ENCODE peak calls at places on chromosomes 5 and 9, in seven cellular contexts. M, L, B, N, E, H and Z are unnamed samples.

GRCh38 chr5:39599721-39600431 is 175.1 kb upstream of the DAB2 start:
- DNase-seq in M (no peak), L (no peak), B (no peak), N (no peak), E (no peak), H (no peak), Z (no peak)

GRCh38 chr9:89457376-89457855 is 40.5 kb downstream of the SEMA4D start:
- DNase-seq in M (no peak), L (no peak), B (no peak), N (no peak), E (no peak), H (no peak), Z (no peak)

GRCh38 chr5:79582186-79582585 is 30.1 kb upstream of the TENT2 start:
- DNase-seq in M (no peak), L (no peak), B (no peak), N (no peak), E (no peak), H (no peak), Z (no peak)

GRCh38 chr9:129617167-129617566 is 3.7 kb downstream of the C9orf50 start:
- DNase-seq in M (no peak), L (no peak), B (no peak), N (no peak), E (no peak), H (no peak), Z (no peak)

GRCh38 chr5:14443665-14444064 is 137.9 kb upstream of the OTULINL start:
- DNase-seq in M (peak; percentile 28), L (no peak), B (no peak), N (no peak), E (no peak), H (no peak), Z (no peak)

GRCh38 chr5:9196403-9197224 is 349.3 kb downstream of the SEMA5A start:
- DNase-seq in M (no peak), L (no peak), B (no peak), N (no peak), E (no peak), H (no peak), Z (no peak)

GRCh38 chr5:158819840-158820620 is 279.7 kb downstream of the EBF1 start:
- DNase-seq in M (no peak), L (no peak), B (no peak), N (no peak), E (no peak), H (no peak), Z (no peak)

GRCh38 chr9:124042168-124042775 is 30.7 kb downstream of the LHX2 start:
- DNase-seq in M (no peak), L (no peak), B (no peak), N (no peak), E (peak; percentile 63), H (no peak), Z (no peak)

GRCh38 chr9:68690088-68690487 is 15.0 kb upstream of the PIP5K1B start:
- DNase-seq in M (no peak), L (peak; percentile 38), B (no peak), N (no peak), E (no peak), H (peak; percentile 80), Z (no peak)

GRCh38 chr5:176447982-176448608 is at the start of gene FAF2:
- DNase-seq in M (peak; percentile 96), L (peak; percentile 99), B (peak; percentile 99), N (peak; percentile 88), E (peak; percentile 98), H (peak; percentile 95), Z (peak; percentile 96)

GRCh38 chr9:111598730-111599091 is 736 bp downstream of the PTGR1 start:
- DNase-seq in M (peak; percentile 50), L (peak; percentile 60), B (peak; percentile 28), N (peak; percentile 56), E (peak; percentile 75), H (peak; percentile 23), Z (no peak)

GRCh38 chr5:96562614-96563013 is 99.6 kb upstream of the CAST start:
- DNase-seq in M (no peak), L (no peak), B (no peak), N (no peak), E (no peak), H (no peak), Z (no peak)
- TF ChIP-seq POLR2A in M (no peak), L (no peak), B (no peak), N (no peak), E (no peak), H (no peak), Z (no peak)

GRCh38 chr5:119290607-119291006 is 65.2 kb upstream of the TNFAIP8 start:
- DNase-seq in M (no peak), L (no peak), B (no peak), N (no peak), E (no peak), H (no peak), Z (no peak)

GRCh38 chr5:119290161-119290569 is 65.7 kb upstream of the TNFAIP8 start:
- DNase-seq in M (no peak), L (no peak), B (no peak), N (no peak), E (no peak), H (no peak), Z (no peak)

GRCh38 chr5:119291056-119291455 is 64.8 kb upstream of the TNFAIP8 start:
- DNase-seq in M (no peak), L (no peak), B (no peak), N (no peak), E (no peak), H (no peak), Z (no peak)

GRCh38 chr5:119288364-119289047 is 67.3 kb upstream of the TNFAIP8 start:
- DNase-seq in M (no peak), L (no peak), B (no peak), N (no peak), E (no peak), H (no peak), Z (no peak)

GRCh38 chr5:119289413-119289812 is 66.4 kb upstream of the TNFAIP8 start:
- DNase-seq in M (no peak), L (no peak), B (no peak), N (no peak), E (no peak), H (no peak), Z (no peak)
- TF ChIP-seq POLR2A in M (no peak), L (no peak), B (no peak), N (no peak), E (no peak), H (no peak), Z (no peak)

GRCh38 chr5:139636975-139637408 is 11.2 kb upstream of the CXXC5 start:
- DNase-seq in M (no peak), L (no peak), B (no peak), N (no peak), E (no peak), H (no peak), Z (no peak)

GRCh38 chr5:139636207-139636792 is 11.8 kb upstream of the CXXC5 start:
- DNase-seq in M (no peak), L (no peak), B (no peak), N (no peak), E (no peak), H (peak; percentile 56), Z (peak; percentile 76)

GRCh38 chr5:139638736-139639618 is 9.2 kb upstream of the CXXC5 start:
- DNase-seq in M (no peak), L (no peak), B (no peak), N (no peak), E (peak; percentile 49), H (no peak), Z (no peak)

GRCh38 chr5:139638090-139638735 is 9.9 kb upstream of the CXXC5 start:
- DNase-seq in M (peak; percentile 78), L (peak; percentile 73), B (no peak), N (no peak), E (peak; percentile 92), H (peak; percentile 87), Z (no peak)

DNA sequence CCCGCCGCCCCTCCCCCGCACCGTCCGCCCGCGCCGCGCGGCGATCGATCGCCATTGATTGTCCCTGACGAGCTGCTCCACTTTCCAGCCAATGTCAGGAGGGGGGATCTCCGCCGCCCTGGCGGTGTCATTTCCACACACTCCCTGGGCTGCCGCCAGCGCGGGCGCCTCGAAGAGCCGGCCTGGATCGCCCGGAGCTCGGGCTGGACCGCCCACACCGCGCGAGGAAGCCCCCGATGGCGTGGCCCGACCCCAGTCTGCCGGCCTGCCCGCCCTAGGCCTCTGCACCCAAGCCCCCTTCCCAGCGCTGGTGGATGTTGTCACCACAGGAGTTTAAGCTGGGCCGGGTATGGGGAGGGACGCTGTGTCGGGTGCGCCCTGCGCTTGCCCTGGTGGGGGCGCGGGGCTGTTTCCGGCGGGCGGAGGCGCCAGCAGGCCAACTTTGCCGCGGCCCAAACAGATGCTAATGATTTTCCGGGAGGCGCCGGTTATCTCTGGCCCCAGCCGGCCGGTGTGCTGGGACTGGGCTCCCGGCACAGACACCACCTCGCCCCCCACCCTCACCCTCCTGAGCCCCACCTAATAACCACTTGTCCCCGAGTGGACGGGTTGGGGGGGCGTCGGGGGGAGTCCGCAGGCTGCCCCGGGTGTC is 10.6 kb upstream of the CXXC5 start:
- DNase-seq in M (peak; percentile 80), L (peak; percentile 87), B (peak; percentile 82), N (peak; percentile 78), E (peak; percentile 95), H (peak; percentile 87), Z (peak; percentile 85)
- TF ChIP-seq POLR2A in M (peak; percentile 22), L (peak; percentile 65), B (peak; percentile 14), N (no peak), E (no peak), H (no peak), Z (no peak)

GRCh38 chr9:97768731-97769130 is 71.6 kb upstream of the XPA start:
- DNase-seq in M (no peak), L (no peak), B (no peak), N (no peak), E (no peak), H (no peak), Z (no peak)
- TF ChIP-seq POLR2A in M (no peak), L (no peak), B (no peak), N (no peak), E (no peak), H (no peak), Z (no peak)

DNA sequence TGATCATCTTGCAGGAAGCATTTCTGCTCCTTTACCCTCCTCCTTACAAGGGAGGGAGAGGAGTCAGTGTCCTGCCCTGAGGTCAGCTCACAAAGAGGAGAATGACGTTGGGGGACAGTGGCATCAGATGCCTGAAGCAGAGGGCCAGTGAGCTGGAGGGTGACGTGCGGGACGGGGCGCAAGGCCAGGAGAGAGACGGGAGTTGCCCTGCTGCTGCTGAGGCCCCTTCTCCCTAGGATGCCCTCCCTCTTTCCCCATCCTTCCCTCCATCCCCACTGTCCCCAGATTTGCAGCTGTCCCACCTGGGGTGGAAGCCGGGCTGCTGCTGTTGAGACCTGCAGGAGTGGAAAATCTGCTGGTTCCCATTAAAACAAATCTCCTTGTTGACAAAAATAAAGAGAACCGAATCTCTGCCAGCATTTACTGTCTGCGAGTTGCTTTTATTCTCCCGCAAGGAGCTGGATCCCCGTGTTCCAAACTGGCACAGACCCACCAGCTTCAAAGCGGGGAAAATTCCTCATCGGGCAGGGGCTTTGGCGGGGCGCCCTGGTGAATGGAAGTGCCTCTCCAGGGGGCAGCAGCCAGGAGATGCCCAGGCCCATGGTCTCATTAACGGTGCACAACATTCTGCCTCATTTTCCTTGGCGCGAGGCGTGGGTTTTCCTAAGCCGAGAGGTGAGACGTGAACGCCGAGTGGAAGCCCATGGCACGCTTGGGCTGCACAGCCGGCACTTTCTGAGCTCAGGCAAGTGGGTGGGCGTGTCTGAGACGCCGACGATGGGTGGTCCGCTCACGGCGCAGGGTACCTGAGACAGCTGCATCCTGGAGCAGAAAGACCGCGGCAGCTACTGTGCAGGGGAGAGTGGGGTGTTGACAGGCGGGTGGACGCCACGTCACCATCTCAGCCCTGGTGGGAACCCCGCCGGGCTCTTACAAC is 13.9 kb upstream of the COL5A1 start:
- DNase-seq in M (no peak), L (peak; percentile 11), B (no peak), N (no peak), E (peak; percentile 61), H (no peak), Z (no peak)
- TF ChIP-seq POLR2A in M (no peak), L (no peak), B (no peak), N (no peak), E (no peak), H (no peak), Z (no peak)